ENCODE peak calls at places on chromosomes 2 and 18, in nine cellular contexts. I, O, J, A, F, L, G, B and P are unnamed samples.

GRCh38 chr18:22728481-22729105 is 204.5 kb upstream of the RBBP8 start:
- DNase-seq in A (no peak), B (no peak), G (peak), J (no peak), O (peak), L (no peak), F (no peak), I (peak), P (no peak)

GRCh38 chr18:63178526-63178880 is 141.1 kb downstream of the BCL2 start:
- DNase-seq in J (no peak), L (no peak), G (peak), F (peak), O (peak), I (no peak), A (no peak), B (peak), P (no peak)

GRCh38 chr2:85503168-85503610 is 35.8 kb upstream of the MAT2A start:
- DNase-seq in L (no peak), G (no peak), B (no peak), F (no peak), J (no peak), O (no peak), A (no peak), I (no peak), P (no peak)

GRCh38 chr2:107001964-107002696 is 116.2 kb upstream of the ST6GAL2 start:
- DNase-seq in B (peak), A (no peak), I (peak), L (no peak), O (no peak), G (peak), J (peak), F (no peak), P (no peak)

GRCh38 chr18:27921392-27921791 is 255.5 kb downstream of the CDH2 start:
- DNase-seq in G (no peak), O (no peak), A (no peak), F (no peak), I (no peak), L (no peak), J (no peak), B (no peak), P (no peak)

GRCh38 chr2:219332542-219332941 is at the start of gene RESP18:
- DNase-seq in L (no peak), I (no peak), O (no peak), B (no peak), A (no peak), G (no peak), F (no peak), J (no peak), P (no peak)

GRCh38 chr2:120262150-120262549 is 9.5 kb downstream of the RALB start:
- DNase-seq in A (no peak), I (no peak), J (no peak), O (no peak), F (no peak), B (no peak), L (no peak), G (no peak), P (no peak)

GRCh38 chr2:184769038-184769437 is 170.7 kb downstream of the ZNF804A start:
- DNase-seq in G (peak), O (peak), B (no peak), L (no peak), I (peak), A (no peak), J (peak), F (no peak), P (peak)

GRCh38 chr2:225025917-225026571 is 16.2 kb downstream of the DOCK10 start:
- DNase-seq in G (peak), O (peak), B (no peak), L (peak), I (peak), F (peak), J (peak), A (no peak), P (peak)

GRCh38 chr2:150403457-150403856 is 84.0 kb downstream of the RND3 start:
- DNase-seq in J (no peak), B (no peak), L (no peak), O (no peak), A (no peak), G (no peak), I (no peak), F (no peak), P (peak)

GRCh38 chr2:38301340-38301968 is 75.6 kb downstream of the ATL2 start:
- DNase-seq in F (no peak), J (no peak), G (no peak), L (no peak), I (peak), O (no peak), A (no peak), B (no peak), P (no peak)

GRCh38 chr18:31156831-31157763 is 5.6 kb downstream of the DSC1 start:
- DNase-seq in L (no peak), F (no peak), O (peak), J (no peak), A (no peak), I (peak), G (peak), B (no peak), P (no peak)

GRCh38 chr2:53475766-53476165 is 291.8 kb upstream of the CHAC2 start:
- DNase-seq in J (no peak), O (no peak), A (no peak), F (no peak), I (no peak), B (no peak), L (no peak), G (no peak), P (peak)

GRCh38 chr2:136787970-136788369 is 22.6 kb downstream of the THSD7B start:
- DNase-seq in J (no peak), F (no peak), B (no peak), O (no peak), I (no peak), A (no peak), G (no peak), L (no peak), P (no peak)

GRCh38 chr2:106070181-106070580 is 123.9 kb downstream of the UXS1 start:
- DNase-seq in B (no peak), F (no peak), A (no peak), J (no peak), I (no peak), O (no peak), G (no peak), L (no peak), P (no peak)

GRCh38 chr2:2931676-2932075 is 445.9 kb downstream of the EIPR1 start:
- DNase-seq in F (no peak), J (no peak), L (no peak), B (no peak), O (no peak), A (no peak), I (no peak), G (no peak), P (no peak)

GRCh38 chr2:122421777-122422176 is 666.3 kb downstream of the TSN start:
- DNase-seq in J (no peak), I (no peak), O (peak), G (no peak), F (no peak), B (no peak), A (no peak), L (no peak), P (no peak)